ENCODE peak calls at places on chromosomes 12 and 14, in seven cellular contexts. D is cardiac fibroblast, S is astrocyte of the spinal cord, E is dorsolateral prefrontal cortex, B is lower leg skin, F is epithelial cell of esophagus, N is AG09309. A is an unnamed sample.

GRCh38 chr14:20755037-20755436 is 9.3 kb downstream of the EDDM3A start:
- DNase-seq in D (no peak), S (no peak), E (no peak), B (no peak), F (no peak), N (no peak), A (no peak)

GRCh38 chr14:100152091-100152490 is 7.4 kb downstream of the DEGS2 start:
- DNase-seq in D (no peak), S (no peak), E (no peak), B (no peak), F (no peak), N (no peak), A (no peak)

GRCh38 chr14:39229222-39229543 is 4.5 kb upstream of the MIA2 start:
- DNase-seq in D (peak), S (no peak), E (no peak), B (no peak), F (peak), N (no peak), A (peak)

GRCh38 chr12:101981868-101982267 is 79.9 kb downstream of the WASHC3 start:
- DNase-seq in D (no peak), S (no peak), E (no peak), B (no peak), F (no peak), N (no peak), A (no peak)

GRCh38 chr12:117342247-117342646 is 19.2 kb downstream of the NOS1 start:
- DNase-seq in D (no peak), S (no peak), E (no peak), B (no peak), F (no peak), N (no peak), A (no peak)

GRCh38 chr14:64089920-64090319 is 204.3 kb downstream of the ESR2 start:
- DNase-seq in D (no peak), S (no peak), E (no peak), B (no peak), F (peak), N (no peak), A (no peak)

GRCh38 chr14:39422243-39422642 is 10.0 kb downstream of the FBXO33 start:
- DNase-seq in D (no peak), S (no peak), E (no peak), B (no peak), F (no peak), N (no peak), A (no peak)

GRCh38 chr14:89572566-89573398 is 155.7 kb upstream of the FOXN3 start:
- DNase-seq in D (no peak), S (no peak), E (no peak), B (no peak), F (no peak), N (no peak), A (no peak)

GRCh38 chr14:104184506-104184905 is 46.1 kb downstream of the KIF26A start:
- DNase-seq in D (no peak), S (no peak), E (no peak), B (no peak), F (no peak), N (no peak), A (no peak)

GRCh38 chr14:100857196-100857922 is 31.4 kb downstream of the MEG3 start:
- DNase-seq in D (no peak), S (no peak), E (no peak), B (no peak), F (no peak), N (no peak), A (no peak)

GRCh38 chr12:31386364-31386777 is 60.4 kb upstream of the SINHCAF start:
- DNase-seq in D (no peak), S (no peak), E (no peak), B (no peak), F (no peak), N (no peak), A (no peak)

GRCh38 chr14:55556929-55557623 is 22.9 kb upstream of the KTN1 start:
- DNase-seq in D (peak), S (peak), E (peak), B (peak), F (peak), N (peak), A (peak)

GRCh38 chr14:76943072-76943471 is 85.4 kb downstream of the IRF2BPL start:
- DNase-seq in D (no peak), S (no peak), E (no peak), B (no peak), F (no peak), N (no peak), A (no peak)

GRCh38 chr12:96698521-96698920 is 208.5 kb upstream of the NEDD1 start:
- DNase-seq in D (no peak), S (no peak), E (no peak), B (no peak), F (no peak), N (no peak), A (peak)
- TF ChIP-seq CTCF in D (no peak), S (no peak), E (no peak), B (no peak), F (peak), N (peak), A (peak)

DNA sequence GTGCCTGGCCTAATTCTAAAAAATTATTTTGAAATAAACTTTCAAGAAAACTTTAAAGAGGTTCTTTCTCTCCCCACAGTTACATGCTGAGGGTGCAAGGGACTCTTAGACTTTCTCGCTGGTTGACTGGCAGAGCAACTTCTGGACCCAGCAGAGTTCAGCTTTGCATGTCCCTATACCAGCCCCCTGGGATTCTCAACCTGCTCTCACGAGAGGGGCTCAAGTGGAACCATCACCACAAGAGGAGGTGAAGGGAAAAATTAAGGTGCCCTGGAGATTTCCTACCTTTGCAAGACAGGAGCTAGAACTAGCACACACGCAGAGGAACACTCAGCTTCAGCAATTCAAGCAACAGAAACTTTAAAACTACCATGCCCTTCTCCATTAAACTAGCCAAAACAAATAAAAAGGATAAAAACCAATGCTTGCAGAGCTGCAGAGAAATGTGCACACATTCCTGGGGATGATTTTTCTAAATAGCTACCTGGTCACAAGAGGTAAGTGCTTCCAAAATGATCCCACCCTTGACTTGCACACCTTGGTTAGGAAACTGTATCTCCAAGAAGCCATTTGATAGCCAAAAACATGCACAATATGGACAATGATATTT is 2.5 kb downstream of the HVCN1 start:
- DNase-seq in D (no peak), S (no peak), E (no peak), B (no peak), F (no peak), N (no peak), A (no peak)
- H3K4me3 ChIP-seq in D (no peak), S (no peak), E (no peak), B (no peak), F (no peak), N (no peak), A (no peak)

GRCh38 chr12:92094751-92095161 is 50.9 kb downstream of the BTG1 start:
- DNase-seq in D (peak), S (peak), E (no peak), B (no peak), F (no peak), N (no peak), A (peak)
- TF ChIP-seq CTCF in D (no peak), S (peak), E (no peak), B (no peak), F (no peak), N (peak), A (peak)

GRCh38 chr12:16756833-16757552 is 151.0 kb upstream of the LMO3 start:
- DNase-seq in D (no peak), S (no peak), E (no peak), B (no peak), F (peak), N (no peak), A (no peak)
- H3K4me3 ChIP-seq in D (no peak), S (no peak), E (no peak), B (no peak), F (no peak), N (no peak), A (no peak)

GRCh38 chr12:128971802-128972201 is 118.5 kb downstream of the GLT1D1 start:
- DNase-seq in D (no peak), S (no peak), E (no peak), B (no peak), F (no peak), N (no peak), A (no peak)

GRCh38 chr12:128973883-128974681 is 120.8 kb downstream of the GLT1D1 start:
- DNase-seq in D (no peak), S (no peak), E (no peak), B (no peak), F (no peak), N (no peak), A (no peak)

GRCh38 chr12:128974881-128975280 is 121.6 kb downstream of the GLT1D1 start:
- DNase-seq in D (no peak), S (no peak), E (no peak), B (no peak), F (no peak), N (no peak), A (no peak)

GRCh38 chr12:128980623-128981022 is 127.3 kb downstream of the GLT1D1 start:
- DNase-seq in D (no peak), S (no peak), E (no peak), B (no peak), F (no peak), N (no peak), A (no peak)

GRCh38 chr12:128976120-128976519 is 122.8 kb downstream of the GLT1D1 start:
- DNase-seq in D (no peak), S (no peak), E (no peak), B (no peak), F (no peak), N (no peak), A (no peak)
- TF ChIP-seq CTCF in D (no peak), S (no peak), E (peak), B (no peak), F (no peak), N (no peak), A (no peak)